ENCODE peak calls at places on chromosomes 16 and 17, in six cellular contexts. U is NCI-H524 treated with DMSO at 0.1 percent for 48 hours, L is NCI-H345, E is LoVo, H is cardiac fibroblast, Y is uterus. B is an unnamed sample.

GRCh38 chr17:8470447-8471047 is 34.9 kb downstream of the NDEL1 start:
- DNase-seq in U (no peak), L (peak; percentile 33), E (no peak), H (peak; percentile 39), Y (peak; percentile 64), B (no peak)

GRCh38 chr16:66521951-66522771 is 27.8 kb downstream of the TK2 start:
- DNase-seq in U (no peak), L (no peak), E (peak; percentile 90), H (peak; percentile 72), Y (no peak), B (peak; percentile 91)

GRCh38 chr16:83882118-83882879 is 16.6 kb upstream of the MLYCD start:
- DNase-seq in U (peak; percentile 17), L (no peak), E (no peak), H (no peak), Y (no peak), B (no peak)

GRCh38 chr17:50565559-50566350 is 5.2 kb downstream of the CACNA1G start:
- DNase-seq in U (peak; percentile 68), L (peak; percentile 28), E (no peak), H (peak; percentile 38), Y (no peak), B (no peak)

GRCh38 chr17:2688351-2689342 is 22.9 kb downstream of the CLUH start:
- DNase-seq in U (no peak), L (peak; percentile 8), E (no peak), H (no peak), Y (peak; percentile 31), B (no peak)

GRCh38 chr16:15703029-15703736 is 53.1 kb downstream of the NDE1 start:
- DNase-seq in U (no peak), L (no peak), E (no peak), H (no peak), Y (no peak), B (no peak)

GRCh38 chr17:57994436-57994835 is 6.4 kb upstream of the VEZF1 start:
- DNase-seq in U (no peak), L (no peak), E (no peak), H (no peak), Y (no peak), B (no peak)

GRCh38 chr16:87201052-87201451 is 116.1 kb downstream of the C16orf95 start:
- DNase-seq in U (no peak), L (no peak), E (no peak), H (peak; percentile 99), Y (no peak), B (peak; percentile 69)

GRCh38 chr17:17021194-17021863 is 20.9 kb upstream of the MPRIP start:
- DNase-seq in U (no peak), L (no peak), E (peak; percentile 93), H (peak; percentile 57), Y (no peak), B (peak; percentile 94)

GRCh38 chr17:21475555-21475954 is 99.4 kb downstream of the KCNJ12 start:
- DNase-seq in U (no peak), L (no peak), E (no peak), H (no peak), Y (no peak), B (no peak)